ENCODE peak calls at places on chromosomes 6 and 20, in ten cellular contexts. V is T-helper 1 cell, B is non-pigmented ciliary epithelial cell, I is GOT3, G is GF-D8, P is HTR-8/SVneo, K is dermis microvascular lymphatic vessel endothelial cell, T is A172, M is Panc1, R is naive B cell. W is an unnamed sample.

GRCh38 chr20:64161595-64162238 is 2.5 kb upstream of the MYT1 start:
- DNase-seq in V (no peak), B (no peak), I (no peak), G (no peak), P (no peak), K (peak; percentile 58), T (peak; percentile 15), M (no peak), R (no peak), W (peak; percentile 9)

GRCh38 chr6:168690271-168690670 is 249.3 kb downstream of the SMOC2 start:
- DNase-seq in V (no peak), B (no peak), I (no peak), G (no peak), P (no peak), K (no peak), T (no peak), M (no peak), R (no peak), W (no peak)

GRCh38 chr20:7723284-7723683 is 217.0 kb downstream of the HAO1 start:
- DNase-seq in V (no peak), B (no peak), I (no peak), G (no peak), P (no peak), K (peak; percentile 46), T (no peak), M (no peak), R (no peak), W (no peak)

GRCh38 chr20:51698252-51698651 is 69.9 kb downstream of the ATP9A start:
- DNase-seq in V (no peak), B (no peak), I (no peak), G (no peak), P (no peak), K (no peak), T (no peak), M (no peak), R (no peak), W (no peak)

GRCh38 chr6:161374971-161375873 is 101.4 kb upstream of the AGPAT4 start:
- DNase-seq in V (no peak), B (no peak), I (no peak), G (no peak), P (no peak), K (peak; percentile 33), T (no peak), M (no peak), R (no peak), W (no peak)

GRCh38 chr6:71288228-71289038 is at the start of gene OGFRL1:
- DNase-seq in V (peak; percentile 55), B (no peak), I (peak; percentile 13), G (no peak), P (peak; percentile 74), K (peak; percentile 75), T (peak; percentile 72), M (peak; percentile 25), R (peak; percentile 84), W (no peak)

GRCh38 chr20:19783966-19784401 is 25.9 kb downstream of the RIN2 start:
- DNase-seq in V (no peak), B (peak; percentile 70), I (no peak), G (no peak), P (no peak), K (peak; percentile 79), T (peak; percentile 63), M (no peak), R (no peak), W (no peak)

GRCh38 chr6:4359108-4359710 is 223.8 kb upstream of the ECI2 start:
- DNase-seq in V (no peak), B (no peak), I (no peak), G (no peak), P (no peak), K (no peak), T (no peak), M (no peak), R (no peak), W (no peak)

GRCh38 chr20:35618372-35619131 is 2.9 kb downstream of the SPAG4 start:
- DNase-seq in V (no peak), B (no peak), I (no peak), G (no peak), P (peak; percentile 39), K (peak; percentile 18), T (no peak), M (no peak), R (no peak), W (no peak)

GRCh38 chr20:62066983-62067433 is 1.3 kb upstream of the TAF4 start:
- DNase-seq in V (no peak), B (no peak), I (no peak), G (no peak), P (no peak), K (peak; percentile 40), T (no peak), M (no peak), R (no peak), W (no peak)

GRCh38 chr6:45187841-45188240 is 140.3 kb upstream of the RUNX2 start:
- DNase-seq in V (no peak), B (peak; percentile 60), I (no peak), G (no peak), P (peak; percentile 12), K (no peak), T (peak; percentile 46), M (no peak), R (no peak), W (no peak)

GRCh38 chr6:203663-204062 is 88.6 kb upstream of the DUSP22 start:
- DNase-seq in V (no peak), B (no peak), I (no peak), G (no peak), P (no peak), K (peak; percentile 6), T (no peak), M (no peak), R (no peak), W (no peak)

GRCh38 chr6:123967900-123968299 is 164.2 kb downstream of the NKAIN2 start:
- DNase-seq in V (no peak), B (no peak), I (no peak), G (no peak), P (no peak), K (no peak), T (no peak), M (no peak), R (no peak), W (no peak)

GRCh38 chr6:43698584-43699349 is 11.2 kb upstream of the MRPS18A start:
- DNase-seq in V (no peak), B (no peak), I (no peak), G (no peak), P (no peak), K (peak; percentile 93), T (no peak), M (no peak), R (no peak), W (no peak)

GRCh38 chr6:54621285-54621684 is 225.3 kb upstream of the FAM83B start:
- DNase-seq in V (no peak), B (no peak), I (no peak), G (no peak), P (no peak), K (peak; percentile 5), T (no peak), M (peak; percentile 7), R (no peak), W (no peak)

GRCh38 chr20:49286689-49287551 is 9.1 kb upstream of the ZNFX1 start:
- DNase-seq in V (no peak), B (no peak), I (no peak), G (no peak), P (no peak), K (no peak), T (peak; percentile 32), M (no peak), R (no peak), W (no peak)

GRCh38 chr20:41142241-41142640 is 4.9 kb downstream of the PLCG1 start:
- DNase-seq in V (no peak), B (no peak), I (no peak), G (no peak), P (no peak), K (no peak), T (no peak), M (no peak), R (no peak), W (no peak)

GRCh38 chr6:123777554-123777953 is 26.1 kb upstream of the NKAIN2 start:
- DNase-seq in V (no peak), B (no peak), I (no peak), G (no peak), P (no peak), K (no peak), T (no peak), M (peak; percentile 18), R (no peak), W (peak; percentile 16)

GRCh38 chr6:66961191-66961590 is 1254.2 kb upstream of the EYS start:
- DNase-seq in V (no peak), B (no peak), I (no peak), G (no peak), P (no peak), K (no peak), T (no peak), M (no peak), R (no peak), W (no peak)

GRCh38 chr6:41477572-41477971 is 68.6 kb upstream of the FOXP4 start:
- DNase-seq in V (no peak), B (no peak), I (no peak), G (no peak), P (no peak), K (no peak), T (no peak), M (no peak), R (no peak), W (no peak)

GRCh38 chr6:152250127-152250526 is 387.0 kb downstream of the SYNE1 start:
- DNase-seq in V (no peak), B (no peak), I (no peak), G (no peak), P (no peak), K (no peak), T (no peak), M (no peak), R (no peak), W (no peak)

GRCh38 chr6:81933648-81934047 is 181.2 kb upstream of the TENT5A start:
- DNase-seq in V (no peak), B (peak; percentile 11), I (no peak), G (no peak), P (no peak), K (no peak), T (no peak), M (no peak), R (no peak), W (no peak)

GRCh38 chr20:53847118-53847842 is 223.1 kb downstream of the BCAS1 start:
- DNase-seq in V (no peak), B (no peak), I (no peak), G (peak; percentile 84), P (no peak), K (no peak), T (no peak), M (no peak), R (peak; percentile 56), W (no peak)

GRCh38 chr6:124793406-124793805 is 168.8 kb upstream of the RNF217 start:
- DNase-seq in V (no peak), B (no peak), I (no peak), G (no peak), P (no peak), K (no peak), T (no peak), M (no peak), R (no peak), W (no peak)

W was measured in astrocyte of the cerebellum.